ENCODE peak calls at places on chromosomes 5 and 9, in seven cellular contexts. R is dorsolateral prefrontal cortex, U is body of pancreas, K is cardiac fibroblast, Y is lower leg skin, B is GM12865, G is right lobe of liver. P is an unnamed sample.

GRCh38 chr5:81850932-81851331 is 100.0 kb upstream of the SSBP2 start:
- DNase-seq in B (no peak), Y (no peak), K (no peak), R (no peak), G (no peak), U (no peak), P (no peak)

GRCh38 chr9:126788631-126789349 is 16.1 kb upstream of the ZBTB43 start:
- DNase-seq in U (no peak), G (no peak), R (no peak), Y (peak; percentile 53), K (peak; percentile 78), B (no peak), P (no peak)

GRCh38 chr5:137481596-137481995 is 17.5 kb downstream of the SPOCK1 start:
- DNase-seq in R (no peak), B (no peak), K (no peak), G (no peak), U (no peak), Y (no peak), P (no peak)

GRCh38 chr5:75167345-75167744 is 69.3 kb downstream of the ANKRD31 start:
- DNase-seq in R (no peak), G (no peak), K (peak; percentile 10), U (no peak), B (peak; percentile 1), Y (no peak), P (no peak)

GRCh38 chr9:2403701-2404100 is 217.9 kb upstream of the VLDLR start:
- DNase-seq in R (no peak), B (no peak), U (no peak), G (no peak), Y (no peak), K (no peak), P (no peak)

GRCh38 chr9:127207734-127208410 is 56.7 kb upstream of the GARNL3 start:
- DNase-seq in G (no peak), Y (no peak), K (no peak), R (no peak), U (no peak), B (no peak), P (no peak)

GRCh38 chr9:114130624-114131277 is 24.6 kb upstream of the COL27A1 start:
- DNase-seq in U (no peak), G (no peak), R (no peak), K (no peak), B (no peak), Y (no peak), P (no peak)

GRCh38 chr5:53211799-53212198 is 102.2 kb upstream of the MOCS2 start:
- DNase-seq in Y (no peak), K (peak; percentile 95), G (no peak), R (no peak), B (no peak), U (no peak), P (no peak)

GRCh38 chr9:20854444-20854843 is 170.4 kb downstream of the FOCAD start:
- DNase-seq in Y (no peak), K (peak; percentile 40), U (no peak), B (no peak), R (no peak), G (no peak), P (no peak)

GRCh38 chr5:80206282-80206681 is 49.6 kb downstream of the SERINC5 start:
- DNase-seq in B (no peak), U (no peak), G (no peak), R (no peak), K (peak; percentile 79), Y (no peak), P (no peak)

GRCh38 chr9:24616858-24617257 is 71.2 kb upstream of the IZUMO3 start:
- DNase-seq in R (no peak), U (no peak), G (no peak), Y (no peak), K (no peak), B (no peak), P (peak; percentile 2)

DNA sequence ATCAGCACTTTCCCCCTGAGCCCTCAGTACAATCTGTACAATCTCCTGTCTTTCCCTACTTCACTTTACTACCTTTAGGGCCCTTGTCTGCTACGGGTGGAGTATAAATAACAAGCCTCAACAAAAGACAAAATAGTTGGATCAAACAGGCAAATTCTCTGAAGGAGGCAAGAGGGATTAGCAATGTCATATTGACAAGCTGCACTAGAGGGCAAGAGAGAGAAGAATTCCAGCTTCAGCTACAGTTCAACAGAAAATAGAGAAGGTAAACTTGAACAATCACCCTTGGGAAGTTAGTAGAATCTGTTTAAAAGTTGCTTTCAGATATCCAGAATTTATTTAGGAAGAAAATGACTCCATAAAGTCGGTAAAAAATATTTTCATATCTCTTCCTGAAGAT is 68.4 kb upstream of the IZUMO3 start:
- DNase-seq in B (no peak), R (no peak), U (no peak), K (no peak), G (no peak), Y (no peak), P (no peak)
- TF ChIP-seq CTCF in B (no peak), R (no peak), U (no peak), K (no peak), G (no peak), Y (no peak), P (peak; percentile 37)

GRCh38 chr5:155591273-155591672 is 577.7 kb downstream of the KIF4B start:
- DNase-seq in R (no peak), U (no peak), Y (no peak), K (no peak), B (no peak), G (no peak), P (no peak)

DNA sequence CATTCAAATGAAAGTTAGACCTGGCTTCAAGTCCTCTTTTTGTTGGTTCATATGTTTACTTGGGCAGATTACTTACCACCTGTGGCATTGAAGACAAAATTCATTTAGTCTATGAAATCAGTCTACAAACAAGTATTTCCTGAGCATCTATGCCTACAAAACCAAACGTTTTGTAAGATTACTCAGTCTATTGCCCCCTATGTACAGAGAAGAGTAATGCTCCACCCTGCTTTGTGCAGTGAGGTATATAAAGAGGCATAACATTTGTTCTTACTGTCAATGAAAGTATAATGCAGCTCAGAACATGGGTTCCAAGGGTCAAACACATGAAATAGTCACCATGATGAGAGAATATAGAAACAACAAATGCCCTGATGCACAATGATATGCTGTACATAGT is 580.7 kb downstream of the KIF4B start:
- DNase-seq in U (no peak), B (no peak), K (no peak), Y (no peak), G (no peak), R (no peak), P (no peak)
- TF ChIP-seq CTCF in U (no peak), B (no peak), K (no peak), Y (no peak), G (no peak), R (no peak), P (no peak)

DNA sequence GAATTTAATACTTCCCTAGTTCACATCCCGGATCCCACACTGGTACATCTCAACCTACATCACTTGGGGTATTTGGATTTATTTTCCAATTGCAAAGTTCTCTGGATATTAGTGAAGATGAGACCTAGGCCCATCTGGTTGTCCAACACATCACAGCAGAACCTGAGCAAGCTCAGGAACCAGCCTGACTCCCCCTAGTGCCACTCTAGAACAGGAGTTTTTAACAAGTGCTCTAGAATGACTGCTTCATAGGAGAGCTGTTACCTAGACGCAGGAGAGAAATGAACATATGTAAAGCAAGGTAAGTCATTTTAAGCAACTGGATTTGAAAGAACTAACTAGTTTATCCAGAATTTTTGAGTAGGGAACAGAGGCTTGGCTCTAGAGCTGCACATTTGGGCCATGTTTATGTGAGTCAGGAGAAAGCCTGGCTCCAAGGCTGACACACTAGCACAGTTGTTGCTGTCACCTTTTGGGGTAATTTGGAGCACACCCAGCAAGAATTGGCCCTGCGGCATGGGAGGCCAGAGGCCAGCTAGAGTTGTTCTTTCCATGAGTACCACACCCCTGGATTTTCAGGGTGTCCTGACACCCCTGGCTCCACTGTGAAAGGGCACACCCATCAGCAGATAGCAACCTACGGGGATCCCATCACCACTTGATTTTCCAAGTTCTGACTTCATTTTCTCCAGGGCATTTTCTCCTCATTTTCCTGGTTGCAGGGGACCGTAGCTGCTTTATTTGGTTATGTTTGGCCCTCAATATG is 110.9 kb upstream of the LPAR1 start:
- DNase-seq in R (no peak), B (peak; percentile 57), K (peak; percentile 33), U (no peak), Y (no peak), G (no peak), P (no peak)
- TF ChIP-seq CTCF in R (no peak), B (no peak), K (peak; percentile 20), U (no peak), Y (no peak), G (no peak), P (no peak)

GRCh38 chr5:120476063-120476462 is 12.0 kb downstream of the PRR16 start:
- DNase-seq in Y (no peak), B (no peak), G (no peak), U (no peak), R (no peak), K (no peak), P (no peak)
- TF ChIP-seq CTCF in Y (no peak), B (no peak), G (no peak), U (no peak), R (no peak), K (no peak), P (no peak)

DNA sequence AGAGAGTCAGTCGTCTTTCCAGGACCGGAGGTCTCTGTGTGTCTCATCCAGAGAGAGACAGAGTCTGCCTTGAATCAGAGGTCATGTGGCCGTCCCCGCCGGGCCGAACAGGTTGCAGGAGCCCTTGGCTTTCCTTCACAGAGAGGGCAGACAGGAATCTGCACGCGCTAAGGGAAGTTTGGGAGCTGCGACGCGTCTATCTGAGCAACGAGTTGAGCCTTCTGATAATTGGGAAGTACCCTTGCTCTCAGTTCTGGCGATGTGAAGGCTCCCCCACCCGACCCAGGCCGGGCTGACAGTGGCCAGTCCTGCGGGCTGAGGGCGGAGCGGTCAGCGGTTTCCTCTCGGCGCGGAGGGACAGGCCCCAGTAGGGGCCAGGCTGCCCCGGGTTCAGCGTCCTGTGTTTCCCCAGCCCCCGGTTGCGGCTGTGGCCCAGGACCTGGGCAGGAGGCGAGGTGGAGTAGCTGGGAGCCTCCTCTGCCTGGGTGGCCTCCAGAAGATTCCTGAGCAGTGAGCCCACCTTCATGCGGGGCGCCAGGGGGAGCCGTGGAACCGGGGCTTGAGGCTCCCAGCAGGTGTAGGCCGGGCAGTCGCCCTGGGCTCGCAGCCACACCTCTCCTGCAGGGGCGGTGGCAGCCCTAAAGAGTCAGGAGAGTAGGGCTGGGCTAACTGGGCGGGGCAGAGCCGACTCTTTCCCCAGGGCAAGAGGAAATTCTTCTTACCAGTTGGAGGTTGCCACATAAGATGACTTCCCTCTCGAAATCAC is 13.8 kb downstream of the NR2F1 start:
- DNase-seq in U (no peak), B (peak; percentile 41), Y (peak; percentile 79), K (no peak), G (no peak), R (no peak), P (peak; percentile 57)
- TF ChIP-seq CTCF in U (no peak), B (peak; percentile 3), Y (no peak), K (no peak), G (no peak), R (no peak), P (peak; percentile 31)

GRCh38 chr5:884345-885126 is 8.1 kb downstream of the BRD9 start:
- DNase-seq in Y (no peak), R (no peak), U (no peak), B (no peak), K (no peak), G (no peak), P (no peak)
- TF ChIP-seq CTCF in Y (no peak), R (no peak), U (no peak), B (no peak), K (no peak), G (no peak), P (no peak)